ENCODE peak calls at places on chromosomes 6 and 20, in six cellular contexts. G is HEK293T; Q is effector memory CD8-positive, alpha-beta T cell; R is NCI-H524; X is CD4-positive, CD25-positive, alpha-beta regulatory T cell; B is GM13977. D is an unnamed sample.

GRCh38 chr20:50916257-50916656 is 15.0 kb downstream of the ADNP start:
- DNase-seq in Q (no peak), R (no peak), G (peak; percentile 62), B (no peak), X (no peak), D (no peak)

GRCh38 chr6:13248549-13248948 is 79.8 kb downstream of the TBC1D7 start:
- DNase-seq in G (no peak), Q (no peak), R (peak; percentile 11), B (no peak), X (no peak), D (no peak)

GRCh38 chr6:29200767-29201662 is 30.3 kb downstream of the OR2J2 start:
- DNase-seq in G (no peak), X (no peak), Q (no peak), R (no peak), B (no peak), D (no peak)

GRCh38 chr20:47258745-47259695 is 97.5 kb downstream of the ZMYND8 start:
- DNase-seq in X (no peak), G (no peak), B (peak; percentile 68), Q (no peak), R (no peak), D (peak; percentile 16)

GRCh38 chr20:35079472-35080347 is 12.9 kb downstream of the TRPC4AP start:
- DNase-seq in B (no peak), X (no peak), G (no peak), Q (no peak), R (no peak), D (no peak)

GRCh38 chr6:14965340-14966102 is 280.3 kb upstream of the JARID2 start:
- DNase-seq in X (no peak), Q (no peak), B (no peak), R (no peak), G (no peak), D (no peak)

GRCh38 chr20:35617397-35618031 is 1.9 kb downstream of the SPAG4 start:
- DNase-seq in Q (peak; percentile 17), G (peak; percentile 60), R (peak; percentile 57), X (peak; percentile 40), B (peak; percentile 70), D (peak; percentile 77)

GRCh38 chr20:36441027-36441414 is 100.3 kb upstream of the MYL9 start:
- DNase-seq in G (no peak), B (no peak), R (no peak), Q (no peak), X (no peak), D (no peak)

GRCh38 chr20:9068896-9069663 is at the start of gene PLCB4:
- DNase-seq in Q (no peak), B (no peak), G (peak; percentile 37), X (no peak), R (peak; percentile 68), D (no peak)

D was measured in germinal center.